ENCODE peak calls at places on chromosomes 11 and 22, in six cellular contexts. W, Q, C, H, L and V are unnamed samples.

GRCh38 chr11:115126092-115126491 is 378.1 kb downstream of the CADM1 start:
- DNase-seq in C (no peak), L (no peak), W (no peak), Q (no peak), H (no peak), V (no peak)

GRCh38 chr11:118148240-118148639 is 4.4 kb downstream of the SCN4B start:
- DNase-seq in C (no peak), W (no peak), H (no peak), Q (no peak), L (no peak), V (no peak)

GRCh38 chr11:117547188-117547831 is 219.7 kb downstream of the CEP164 start:
- DNase-seq in W (no peak), C (no peak), H (no peak), L (no peak), Q (no peak), V (no peak)

GRCh38 chr11:134514354-134514951 is 102.4 kb upstream of the B3GAT1 start:
- DNase-seq in C (peak), Q (no peak), H (peak), W (no peak), L (no peak), V (no peak)

GRCh38 chr11:66892926-66893325 is 36.1 kb downstream of the LRFN4 start:
- DNase-seq in C (no peak), L (no peak), H (no peak), Q (no peak), W (no peak), V (no peak)

GRCh38 chr22:49047461-49047860 is 780.2 kb downstream of the BRD1 start:
- DNase-seq in C (no peak), H (peak), Q (no peak), L (no peak), W (no peak), V (no peak)

GRCh38 chr22:26615149-26615548 is 2.7 kb downstream of the CRYBB1 start:
- DNase-seq in Q (no peak), C (no peak), L (no peak), W (no peak), H (no peak), V (no peak)

GRCh38 chr22:41092847-41093371 is 517 bp downstream of the EP300 start:
- DNase-seq in L (no peak), Q (no peak), W (peak), C (peak), H (no peak), V (no peak)

GRCh38 chr22:38259370-38259769 is 13.4 kb downstream of the TMEM184B start:
- DNase-seq in C (no peak), W (no peak), Q (no peak), L (no peak), H (no peak), V (no peak)

GRCh38 chr11:65356394-65356972 is 1.9 kb downstream of the TIGD3 start:
- DNase-seq in C (no peak), L (no peak), H (no peak), W (no peak), Q (no peak), V (no peak)

GRCh38 chr11:12149672-12150225 is 39.4 kb downstream of the MICAL2 start:
- DNase-seq in Q (no peak), C (no peak), H (no peak), W (peak), L (no peak), V (no peak)

GRCh38 chr11:33730716-33731115 is 5.5 kb downstream of the CD59 start:
- DNase-seq in L (no peak), W (no peak), C (no peak), H (no peak), Q (no peak), V (no peak)

GRCh38 chr11:107576497-107577086 is 11.1 kb upstream of the ALKBH8 start:
- DNase-seq in Q (no peak), W (peak), L (no peak), H (peak), C (peak), V (peak)

GRCh38 chr11:94449437-94449836 is 44.2 kb downstream of the MRE11 start:
- DNase-seq in H (no peak), Q (no peak), L (no peak), C (no peak), W (peak), V (no peak)

GRCh38 chr11:3137486-3138177 is 27.5 kb downstream of the OSBPL5 start:
- DNase-seq in Q (no peak), C (no peak), H (no peak), W (no peak), L (no peak), V (no peak)

GRCh38 chr11:36376315-36376887 is 80.3 kb downstream of the PRR5L start:
- DNase-seq in W (peak), Q (no peak), C (no peak), L (no peak), H (peak), V (no peak)

GRCh38 chr11:43547411-43547718 is 133.2 kb upstream of the HSD17B12 start:
- DNase-seq in C (no peak), W (no peak), L (no peak), H (no peak), Q (no peak), V (no peak)

GRCh38 chr11:102733232-102733875 is 8.6 kb upstream of the MMP8 start:
- DNase-seq in H (peak), C (no peak), Q (no peak), W (peak), L (no peak), V (no peak)

GRCh38 chr11:70233511-70233919 is 30.4 kb downstream of the FADD start:
- DNase-seq in L (no peak), Q (peak), W (peak), H (no peak), C (peak), V (no peak)

GRCh38 chr11:10305262-10305963 is 540 bp downstream of the ADM start:
- DNase-seq in L (no peak), Q (no peak), C (peak), W (no peak), H (peak), V (peak)

GRCh38 chr11:10943968-10944367 is 86.1 kb upstream of the ZBED5 start:
- DNase-seq in H (no peak), W (peak), C (no peak), L (no peak), Q (no peak), V (no peak)

GRCh38 chr11:61411589-61411988 is 18.2 kb downstream of the CPSF7 start:
- DNase-seq in C (no peak), L (no peak), H (no peak), Q (no peak), W (no peak), V (no peak)

GRCh38 chr11:34050967-34051348 is 573 bp upstream of the CAPRIN1 start:
- DNase-seq in H (no peak), L (no peak), W (peak), C (no peak), Q (no peak), V (peak)

GRCh38 chr22:24416095-24416494 is 11.3 kb upstream of the ADORA2A start:
- DNase-seq in W (no peak), H (no peak), Q (no peak), L (no peak), C (no peak), V (no peak)

GRCh38 chr11:76102772-76103171 is 103.5 kb downstream of the WNT11 start:
- DNase-seq in W (peak), L (no peak), H (no peak), Q (no peak), C (no peak), V (no peak)

GRCh38 chr22:44878483-44879300 is 126.3 kb downstream of the ARHGAP8 start:
- DNase-seq in H (no peak), C (no peak), W (no peak), Q (no peak), L (no peak), V (no peak)

GRCh38 chr22:49213731-49214352 is 613.8 kb downstream of the BRD1 start:
- DNase-seq in C (no peak), L (no peak), Q (no peak), H (no peak), W (no peak), V (peak)

GRCh38 chr22:36778020-36778419 is 2.1 kb upstream of the IFT27 start:
- DNase-seq in H (no peak), C (no peak), Q (no peak), W (no peak), L (no peak), V (no peak)

GRCh38 chr11:126790550-126790981 is 210.0 kb downstream of the KIRREL3 start:
- DNase-seq in Q (no peak), W (peak), H (no peak), C (no peak), L (no peak), V (no peak)

GRCh38 chr11:6298605-6299004 is 21.7 kb downstream of the CAVIN3 start:
- DNase-seq in Q (no peak), L (no peak), C (no peak), W (peak), H (peak), V (no peak)

GRCh38 chr11:86358720-86359119 is 16.0 kb upstream of the CCDC81 start:
- DNase-seq in H (no peak), Q (no peak), C (no peak), L (no peak), W (no peak), V (no peak)

GRCh38 chr22:30121988-30122387 is 41.7 kb downstream of the HORMAD2 start:
- DNase-seq in C (no peak), Q (no peak), H (no peak), W (no peak), L (no peak), V (no peak)

GRCh38 chr11:75320046-75320618 is 31.3 kb downstream of the ARRB1 start:
- DNase-seq in C (no peak), H (no peak), W (no peak), Q (no peak), L (no peak), V (no peak)

GRCh38 chr11:78261869-78262637 is 73.3 kb downstream of the USP35 start:
- DNase-seq in H (no peak), W (no peak), L (no peak), C (no peak), Q (no peak), V (no peak)

GRCh38 chr11:134576286-134576685 is 164.2 kb upstream of the B3GAT1 start:
- DNase-seq in H (no peak), W (no peak), L (no peak), Q (no peak), C (no peak), V (no peak)

GRCh38 chr11:113504071-113504470 is 28.9 kb upstream of the DRD2 start:
- DNase-seq in Q (no peak), C (no peak), H (no peak), W (no peak), L (no peak), V (no peak)

GRCh38 chr11:64762277-64762915 is 2.6 kb upstream of the PYGM start:
- DNase-seq in W (no peak), L (no peak), H (no peak), C (no peak), Q (no peak), V (no peak)

GRCh38 chr11:86244063-86244521 is 461 bp upstream of the EED start:
- DNase-seq in Q (peak), L (peak), H (peak), W (peak), C (peak), V (peak)

GRCh38 chr22:37098976-37099577 is 10.4 kb downstream of the TMPRSS6 start:
- DNase-seq in W (no peak), Q (no peak), H (no peak), L (no peak), C (no peak), V (no peak)

GRCh38 chr11:93169950-93170561 is 27.7 kb downstream of the SLC36A4 start:
- DNase-seq in C (no peak), Q (no peak), W (peak), L (no peak), H (no peak), V (no peak)
- TF ChIP-seq CTCF in C (no peak), Q (no peak), W (peak), L (no peak), H (peak), V (peak)

DNA sequence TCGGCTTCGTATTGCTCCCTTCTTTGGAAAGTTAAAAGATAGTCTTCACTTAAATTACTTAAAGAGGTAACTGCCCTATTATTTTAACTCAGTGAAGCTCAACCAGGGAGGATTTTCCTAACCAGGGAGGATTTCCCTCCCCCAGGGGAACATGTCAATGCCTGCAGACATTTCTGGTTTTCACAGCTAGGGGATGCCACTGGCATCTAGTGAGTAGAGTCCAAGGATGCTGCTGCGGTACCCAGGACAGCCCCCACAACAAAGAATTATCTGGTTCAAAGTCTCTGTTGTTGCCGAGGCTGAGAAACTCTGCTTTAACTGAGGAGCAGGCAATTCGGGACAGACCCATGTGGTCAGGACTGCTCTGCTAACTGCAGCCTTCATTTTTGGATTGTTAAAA is 82.2 kb downstream of the DEPDC5 start:
- DNase-seq in Q (no peak), C (no peak), W (no peak), H (no peak), L (no peak), V (no peak)
- TF ChIP-seq CTCF in Q (no peak), C (no peak), W (no peak), H (no peak), L (no peak), V (no peak)

GRCh38 chr11:1532606-1533341 is 39.3 kb downstream of the DUSP8 start:
- DNase-seq in H (no peak), Q (no peak), C (no peak), L (no peak), W (no peak), V (no peak)

GRCh38 chr11:1530686-1531256 is 41.3 kb downstream of the DUSP8 start:
- DNase-seq in Q (no peak), C (no peak), H (no peak), W (no peak), L (no peak), V (no peak)

GRCh38 chr11:1533342-1533725 is 38.7 kb downstream of the DUSP8 start:
- DNase-seq in H (no peak), Q (no peak), C (no peak), W (no peak), L (no peak), V (no peak)

GRCh38 chr11:1531418-1531817 is 40.7 kb downstream of the DUSP8 start:
- DNase-seq in H (no peak), Q (no peak), L (no peak), W (no peak), C (no peak), V (no peak)

GRCh38 chr11:1531961-1532586 is 40.0 kb downstream of the DUSP8 start:
- DNase-seq in H (no peak), C (no peak), Q (no peak), L (peak), W (no peak), V (no peak)
- TF ChIP-seq CTCF in H (no peak), C (no peak), Q (no peak), L (no peak), W (no peak), V (no peak)

DNA sequence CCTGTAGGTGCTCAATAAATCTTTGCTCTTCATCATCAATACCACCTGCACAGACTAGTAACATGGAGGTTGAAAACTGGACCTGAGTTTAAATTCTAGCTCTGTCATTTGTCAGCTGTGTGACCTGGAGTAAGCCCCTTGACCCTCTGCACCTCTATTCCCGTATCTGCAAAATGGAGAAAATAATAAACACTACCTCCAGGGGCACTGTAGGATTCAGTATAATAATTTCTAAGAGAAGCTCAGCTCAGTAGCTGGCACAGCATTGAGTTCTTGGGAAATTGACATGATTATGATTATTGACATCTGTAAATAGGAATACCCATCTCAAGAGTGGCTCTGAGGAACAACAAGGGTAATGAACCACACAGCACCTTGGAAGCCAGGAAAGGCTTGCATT is 78.4 kb downstream of the MN1 start:
- DNase-seq in H (no peak), L (no peak), W (no peak), Q (no peak), C (no peak), V (no peak)
- TF ChIP-seq CTCF in H (no peak), L (peak), W (peak), Q (no peak), C (no peak), V (no peak)

GRCh38 chr11:57546869-57547518 is 9.6 kb downstream of the SMTNL1 start:
- DNase-seq in H (no peak), C (no peak), W (peak), L (no peak), Q (no peak), V (no peak)
- TF ChIP-seq CTCF in H (no peak), C (no peak), W (peak), L (no peak), Q (no peak), V (no peak)

GRCh38 chr11:122711362-122711761 is 55.8 kb downstream of the UBASH3B start:
- DNase-seq in L (no peak), C (no peak), H (no peak), Q (no peak), W (no peak), V (no peak)

GRCh38 chr11:122714021-122714420 is 58.5 kb downstream of the UBASH3B start:
- DNase-seq in Q (no peak), H (no peak), L (no peak), C (no peak), W (no peak), V (no peak)

GRCh38 chr11:122714484-122714883 is 59.0 kb downstream of the UBASH3B start:
- DNase-seq in C (no peak), L (no peak), W (no peak), Q (no peak), H (no peak), V (no peak)

GRCh38 chr11:122709042-122709760 is 53.7 kb downstream of the UBASH3B start:
- DNase-seq in W (peak), Q (no peak), H (no peak), L (no peak), C (no peak), V (no peak)

DNA sequence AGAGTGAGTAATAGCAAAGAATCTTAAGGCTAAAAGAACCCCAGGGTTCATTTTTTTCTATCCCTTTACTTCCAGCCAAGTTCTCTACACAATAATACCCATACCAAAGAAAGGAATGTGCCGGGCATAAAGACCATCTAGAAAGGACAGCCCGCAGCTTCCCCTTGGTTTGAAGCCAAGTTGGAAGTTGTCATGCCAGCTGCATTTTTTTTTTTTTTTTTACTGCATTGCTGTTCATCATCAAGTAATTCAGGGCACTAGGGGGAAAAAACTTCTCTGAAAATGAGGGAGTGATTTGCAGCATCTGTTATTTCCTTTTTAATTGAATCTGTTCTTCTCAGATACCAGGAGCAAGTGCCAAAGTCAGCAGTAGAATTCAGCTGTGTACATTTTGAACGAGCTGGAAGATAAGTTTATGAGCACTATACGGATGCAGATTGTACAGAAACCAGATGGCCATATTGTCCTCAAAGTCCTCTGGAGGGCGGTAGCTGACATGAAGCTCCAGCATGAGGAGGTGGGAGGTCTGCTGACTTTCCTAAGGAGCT is 56.4 kb downstream of the UBASH3B start:
- DNase-seq in C (no peak), W (peak), Q (no peak), H (no peak), L (no peak), V (no peak)
- TF ChIP-seq CTCF in C (no peak), W (peak), Q (no peak), H (no peak), L (no peak), V (no peak)